ENCODE peak calls at places on chromosome 12, in ten cellular contexts. D is activated gamma-delta T cell treated with Interleukin-2 at 50 U/mL for 16 hours; Z is heart left ventricle; R is T-helper 17 cell; X is NCI-H524; G is tibial artery; F is activated naive CD4-positive, alpha-beta T cell treated with Interleukin-2 at 50 U/mL for 16 hours; L is GM12864; Q is AG08396; M is amygdala. I is an unnamed sample.

GRCh38 chr12:84842406-84843013 is 70.1 kb downstream of the SLC6A15 start:
- DNase-seq in D (no peak), F (no peak), R (no peak), Z (no peak), M (no peak), G (no peak), Q (peak; percentile 6), L (no peak), X (peak; percentile 1), I (no peak)

GRCh38 chr12:30296486-30296885 is 399.2 kb downstream of the IPO8 start:
- DNase-seq in Z (no peak), D (no peak), L (no peak), Q (no peak), M (no peak), G (no peak), R (no peak), F (no peak), X (peak; percentile 92), I (no peak)

GRCh38 chr12:52398176-52398575 is 8.0 kb downstream of the KRT82 start:
- DNase-seq in Q (no peak), F (no peak), M (no peak), Z (no peak), L (no peak), R (no peak), X (no peak), G (no peak), D (no peak), I (no peak)

GRCh38 chr12:2082321-2082720 is 29.5 kb downstream of the CACNA1C start:
- DNase-seq in G (no peak), R (no peak), F (no peak), Q (no peak), Z (no peak), X (peak; percentile 42), M (no peak), D (no peak), L (no peak), I (no peak)

GRCh38 chr12:2795291-2796186 is 769 bp downstream of the FKBP4 start:
- DNase-seq in X (peak; percentile 12), D (peak; percentile 61), F (peak; percentile 76), Z (peak; percentile 87), G (peak; percentile 81), Q (peak; percentile 94), R (peak; percentile 62), L (no peak), M (peak; percentile 26), I (no peak)

GRCh38 chr12:96263449-96263902 is 69.3 kb downstream of the ELK3 start:
- DNase-seq in R (no peak), L (no peak), X (no peak), Z (no peak), D (no peak), M (no peak), Q (no peak), F (no peak), G (no peak), I (no peak)

GRCh38 chr12:120257041-120257821 is 8.3 kb downstream of the PXN start:
- DNase-seq in L (no peak), D (no peak), G (peak; percentile 67), R (no peak), F (no peak), M (no peak), X (no peak), Z (peak; percentile 76), Q (peak; percentile 76), I (no peak)

GRCh38 chr12:88142610-88142991 is 494 bp downstream of the TMTC3 start:
- DNase-seq in Q (no peak), R (no peak), L (no peak), Z (peak; percentile 15), D (peak; percentile 11), G (peak; percentile 52), M (no peak), X (no peak), F (peak; percentile 29), I (no peak)

GRCh38 chr12:76144253-76144564 is 59.7 kb upstream of the NAP1L1 start:
- DNase-seq in X (no peak), M (no peak), F (peak; percentile 30), Q (no peak), D (peak; percentile 5), Z (no peak), R (peak; percentile 20), G (peak; percentile 29), L (no peak), I (no peak)

GRCh38 chr12:53978477-53979356 is 4.0 kb upstream of the HOTAIR start:
- DNase-seq in F (no peak), G (no peak), M (no peak), L (no peak), D (no peak), Q (no peak), Z (no peak), R (no peak), X (no peak), I (no peak)

GRCh38 chr12:128920468-128920867 is 67.2 kb downstream of the GLT1D1 start:
- DNase-seq in M (no peak), Z (no peak), D (no peak), L (no peak), G (peak; percentile 71), X (no peak), R (no peak), F (no peak), Q (no peak), I (no peak)

GRCh38 chr12:102421801-102422583 is 58.4 kb downstream of the IGF1 start:
- DNase-seq in D (no peak), G (no peak), M (no peak), Q (no peak), X (no peak), F (no peak), L (no peak), Z (no peak), R (no peak), I (no peak)

GRCh38 chr12:111267171-111267570 is 101.7 kb downstream of the PHETA1 start:
- DNase-seq in D (no peak), Q (no peak), F (no peak), X (no peak), G (no peak), R (no peak), M (no peak), L (no peak), Z (no peak), I (no peak)

GRCh38 chr12:114221136-114221838 is 184.7 kb downstream of the TBX5 start:
- DNase-seq in L (no peak), X (no peak), R (no peak), Z (no peak), D (no peak), G (no peak), F (no peak), Q (peak; percentile 22), M (no peak), I (no peak)

GRCh38 chr12:9617124-9617523 is 9.4 kb upstream of the KLRB1 start:
- DNase-seq in L (no peak), G (no peak), D (no peak), M (no peak), Q (no peak), X (no peak), R (no peak), Z (no peak), F (no peak), I (no peak)

GRCh38 chr12:75161495-75161894 is 48.1 kb downstream of the KCNC2 start:
- DNase-seq in L (no peak), D (no peak), X (no peak), R (no peak), G (no peak), M (no peak), Q (no peak), F (no peak), Z (no peak), I (no peak)

I was measured in GM12878.